ENCODE peak calls at places on chromosome 20, in nine cellular contexts. C, F, N, E, X, K, D, M and T are unnamed samples.

GRCh38 chr20:62064788-62065668 is 653 bp downstream of the TAF4 start:
- DNase-seq in C (no peak), F (no peak), N (no peak), E (peak), X (no peak), K (peak), D (no peak), M (no peak), T (no peak)

GRCh38 chr20:51695574-51696303 is 72.5 kb downstream of the ATP9A start:
- DNase-seq in C (no peak), F (no peak), N (no peak), E (no peak), X (no peak), K (no peak), D (no peak), M (no peak), T (no peak)

GRCh38 chr20:34171640-34172039 is 59.6 kb upstream of the EIF2S2 start:
- DNase-seq in C (no peak), F (no peak), N (no peak), E (no peak), X (no peak), K (no peak), D (no peak), M (no peak), T (no peak)

GRCh38 chr20:9392892-9393857 is 121.2 kb upstream of the LAMP5 start:
- DNase-seq in C (no peak), F (peak), N (peak), E (peak), X (peak), K (peak), D (peak), M (no peak), T (peak)

GRCh38 chr20:8309638-8310037 is 177.6 kb downstream of the PLCB1 start:
- DNase-seq in C (no peak), F (no peak), N (no peak), E (no peak), X (peak), K (no peak), D (no peak), M (no peak), T (no peak)

GRCh38 chr20:11001767-11002540 is 328.2 kb upstream of the JAG1 start:
- DNase-seq in C (peak), F (no peak), N (no peak), E (no peak), X (no peak), K (no peak), D (no peak), M (no peak), T (peak)

GRCh38 chr20:56433880-56434255 is 21.8 kb downstream of the CASS4 start:
- DNase-seq in C (no peak), F (no peak), N (no peak), E (no peak), X (no peak), K (no peak), D (no peak), M (no peak), T (no peak)

GRCh38 chr20:34045930-34046329 is 52.2 kb downstream of the RALY start:
- DNase-seq in C (no peak), F (no peak), N (no peak), E (no peak), X (peak), K (no peak), D (no peak), M (no peak), T (no peak)

GRCh38 chr20:13261460-13262301 is 40.6 kb downstream of the ISM1 start:
- DNase-seq in C (no peak), F (peak), N (peak), E (peak), X (peak), K (peak), D (peak), M (peak), T (peak)

GRCh38 chr20:19881080-19881840 is 123.2 kb downstream of the RIN2 start:
- DNase-seq in C (no peak), F (no peak), N (no peak), E (no peak), X (no peak), K (no peak), D (no peak), M (no peak), T (no peak)

GRCh38 chr20:25280051-25280573 is 32.2 kb downstream of the PYGB start:
- DNase-seq in C (no peak), F (no peak), N (no peak), E (peak), X (no peak), K (peak), D (peak), M (peak), T (no peak)

GRCh38 chr20:2946988-2947961 is 74.0 kb downstream of the PTPRA start:
- DNase-seq in C (no peak), F (no peak), N (peak), E (no peak), X (no peak), K (no peak), D (no peak), M (peak), T (peak)

GRCh38 chr20:17431621-17432364 is 99.4 kb downstream of the BFSP1 start:
- DNase-seq in C (no peak), F (peak), N (peak), E (peak), X (peak), K (peak), D (peak), M (peak), T (peak)

GRCh38 chr20:58245931-58246330 is 17.5 kb upstream of the ANKRD60 start:
- DNase-seq in C (no peak), F (no peak), N (no peak), E (no peak), X (no peak), K (no peak), D (no peak), M (no peak), T (no peak)

GRCh38 chr20:2603816-2604505 is 48.5 kb upstream of the NOP56 start:
- DNase-seq in C (no peak), F (no peak), N (no peak), E (no peak), X (no peak), K (no peak), D (no peak), M (no peak), T (no peak)

GRCh38 chr20:57335392-57335791 is 5.8 kb downstream of the SPO11 start:
- DNase-seq in C (no peak), F (no peak), N (no peak), E (peak), X (no peak), K (no peak), D (no peak), M (no peak), T (no peak)

GRCh38 chr20:14915356-14915755 is 577.9 kb upstream of the FLRT3 start:
- DNase-seq in C (no peak), F (no peak), N (no peak), E (no peak), X (no peak), K (no peak), D (no peak), M (no peak), T (no peak)

GRCh38 chr20:24633026-24633425 is 163.6 kb downstream of the SYNDIG1 start:
- DNase-seq in C (no peak), F (no peak), N (no peak), E (no peak), X (no peak), K (no peak), D (no peak), M (no peak), T (no peak)

GRCh38 chr20:58239216-58239615 is 10.8 kb upstream of the ANKRD60 start:
- DNase-seq in C (no peak), F (no peak), N (no peak), E (no peak), X (no peak), K (no peak), D (no peak), M (no peak), T (no peak)

GRCh38 chr20:8423482-8423881 is 291.4 kb downstream of the PLCB1 start:
- DNase-seq in C (no peak), F (no peak), N (no peak), E (no peak), X (no peak), K (no peak), D (no peak), M (no peak), T (no peak)

GRCh38 chr20:25470045-25470444 is 62.6 kb downstream of the GINS1 start:
- DNase-seq in C (no peak), F (peak), N (no peak), E (peak), X (peak), K (peak), D (no peak), M (no peak), T (peak)

GRCh38 chr20:54172532-54172855 is 1.3 kb downstream of the CYP24A1 start:
- DNase-seq in C (no peak), F (no peak), N (no peak), E (no peak), X (no peak), K (no peak), D (no peak), M (no peak), T (no peak)

GRCh38 chr20:50313223-50313820 is 122.7 kb downstream of the CEBPB start:
- DNase-seq in C (no peak), F (no peak), N (no peak), E (no peak), X (no peak), K (no peak), D (no peak), M (no peak), T (no peak)

GRCh38 chr20:61052796-61053442 is 199.1 kb upstream of the CDH4 start:
- DNase-seq in C (no peak), F (no peak), N (no peak), E (no peak), X (no peak), K (no peak), D (no peak), M (no peak), T (no peak)

GRCh38 chr20:44990425-44990824 is 24.1 kb downstream of the STK4 start:
- DNase-seq in C (no peak), F (no peak), N (no peak), E (no peak), X (no peak), K (no peak), D (no peak), M (no peak), T (peak)
- H3K4me3 ChIP-seq in C (no peak), F (no peak), N (peak), E (no peak), X (no peak), K (no peak), D (no peak), M (no peak), T (no peak)

GRCh38 chr20:63815613-63815862 is 15.5 kb downstream of the ZBTB46 start:
- DNase-seq in C (no peak), F (no peak), N (no peak), E (no peak), X (no peak), K (no peak), D (no peak), M (no peak), T (no peak)

GRCh38 chr20:63815869-63816268 is 15.2 kb downstream of the ZBTB46 start:
- DNase-seq in C (no peak), F (no peak), N (no peak), E (no peak), X (no peak), K (no peak), D (no peak), M (no peak), T (no peak)

GRCh38 chr20:63822276-63822696 is 8.8 kb downstream of the ZBTB46 start:
- DNase-seq in C (no peak), F (no peak), N (no peak), E (no peak), X (no peak), K (no peak), D (no peak), M (no peak), T (peak)

GRCh38 chr20:63821824-63822223 is 9.2 kb downstream of the ZBTB46 start:
- DNase-seq in C (no peak), F (no peak), N (no peak), E (no peak), X (no peak), K (no peak), D (no peak), M (no peak), T (no peak)

GRCh38 chr20:63819224-63819917 is 11.7 kb downstream of the ZBTB46 start:
- DNase-seq in C (no peak), F (no peak), N (peak), E (no peak), X (peak), K (no peak), D (no peak), M (no peak), T (peak)
- TF ChIP-seq CTCF in C (no peak), F (no peak), N (peak), E (peak), X (peak), K (no peak), D (peak), M (peak), T (peak)

GRCh38 chr20:4808872-4809271 is 87.2 kb downstream of the PRND start:
- DNase-seq in C (no peak), F (no peak), N (no peak), E (no peak), X (no peak), K (no peak), D (no peak), M (no peak), T (peak)

GRCh38 chr20:4802023-4802422 is 80.3 kb downstream of the PRND start:
- DNase-seq in C (no peak), F (no peak), N (no peak), E (no peak), X (no peak), K (no peak), D (no peak), M (no peak), T (no peak)

GRCh38 chr20:4809707-4810106 is 88.0 kb downstream of the PRND start:
- DNase-seq in C (no peak), F (peak), N (no peak), E (peak), X (no peak), K (no peak), D (no peak), M (no peak), T (no peak)

GRCh38 chr20:4802522-4802921 is 80.8 kb downstream of the PRND start:
- DNase-seq in C (no peak), F (no peak), N (no peak), E (no peak), X (no peak), K (no peak), D (no peak), M (no peak), T (peak)

DNA sequence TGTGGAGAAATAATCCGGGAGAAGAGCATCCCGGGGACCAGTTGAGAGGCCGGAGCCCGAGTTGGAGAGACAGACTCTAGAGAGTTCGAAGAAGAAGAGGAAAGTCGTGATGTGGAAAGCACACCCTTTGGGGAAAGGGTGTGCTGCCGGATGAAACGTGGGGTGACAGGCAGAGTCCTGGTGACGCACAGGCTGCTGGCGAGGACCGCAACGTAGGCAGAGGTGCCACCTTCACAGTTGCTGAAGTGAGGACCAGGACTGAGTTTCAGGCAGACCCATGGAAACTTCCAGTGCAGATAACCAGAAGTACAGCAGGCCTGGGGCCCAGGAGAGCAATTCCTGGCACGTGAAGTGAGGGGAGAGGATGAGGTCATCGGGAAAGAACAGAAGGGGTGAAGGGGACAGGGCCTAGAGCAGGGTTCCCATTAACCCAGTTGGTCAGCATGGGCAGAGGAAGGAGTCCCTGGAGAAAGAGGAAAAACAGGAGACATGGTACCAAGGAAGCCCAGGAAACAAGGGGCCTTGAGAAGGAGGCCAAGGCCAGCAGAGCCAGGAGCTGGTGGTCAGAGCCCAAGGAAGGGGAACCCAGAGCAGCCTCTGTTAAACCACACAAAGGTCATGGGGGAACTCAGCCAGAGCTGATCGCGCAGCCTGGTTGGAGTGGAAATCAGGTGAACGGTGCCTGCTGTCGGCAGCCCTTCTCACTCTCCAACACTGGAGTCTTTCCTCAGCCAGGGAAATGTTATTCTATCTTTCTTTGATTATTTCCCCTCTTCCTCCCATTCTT is 84.1 kb downstream of the PRND start:
- DNase-seq in C (no peak), F (no peak), N (no peak), E (no peak), X (no peak), K (no peak), D (no peak), M (no peak), T (no peak)
- H3K27ac ChIP-seq in C (no peak), F (no peak), N (peak), E (no peak), X (no peak), K (no peak), D (no peak), M (no peak), T (peak)

GRCh38 chr20:55269913-55270312 is 735.4 kb downstream of the CBLN4 start:
- DNase-seq in C (no peak), F (no peak), N (no peak), E (no peak), X (no peak), K (no peak), D (no peak), M (no peak), T (no peak)

GRCh38 chr20:55266361-55266760 is 739.0 kb downstream of the CBLN4 start:
- DNase-seq in C (no peak), F (no peak), N (no peak), E (no peak), X (no peak), K (no peak), D (no peak), M (no peak), T (no peak)

GRCh38 chr20:55273149-55273548 is 732.2 kb downstream of the CBLN4 start:
- DNase-seq in C (no peak), F (no peak), N (no peak), E (no peak), X (no peak), K (no peak), D (peak), M (no peak), T (no peak)

DNA sequence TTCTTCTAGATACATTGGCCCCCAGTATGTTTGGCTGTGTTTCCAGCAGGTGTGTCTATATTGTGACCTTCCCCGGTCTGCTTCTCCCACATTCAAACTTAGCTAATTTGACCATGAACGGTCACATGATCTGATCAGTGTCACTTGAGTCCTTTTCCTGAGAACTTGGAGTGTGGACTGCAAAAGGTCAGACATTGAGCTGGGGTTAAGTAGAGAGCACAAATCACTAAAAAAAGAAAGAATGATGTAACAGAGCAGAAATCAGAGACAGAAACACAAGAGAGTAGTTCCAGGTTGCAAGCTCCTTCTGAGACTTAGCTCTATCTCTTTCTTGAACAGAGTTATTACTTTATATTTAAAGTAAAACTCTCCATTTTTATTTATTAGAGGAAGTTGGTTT is 733.9 kb downstream of the CBLN4 start:
- DNase-seq in C (no peak), F (no peak), N (no peak), E (no peak), X (no peak), K (no peak), D (peak), M (no peak), T (no peak)
- H3K4me3 ChIP-seq in C (no peak), F (no peak), N (no peak), E (no peak), X (no peak), K (no peak), D (no peak), M (no peak), T (no peak)

GRCh38 chr20:48350291-48350988 is 477.4 kb downstream of the PREX1 start:
- DNase-seq in C (no peak), F (no peak), N (no peak), E (no peak), X (peak), K (no peak), D (no peak), M (no peak), T (peak)
- TF ChIP-seq CTCF in C (no peak), F (peak), N (no peak), E (peak), X (peak), K (no peak), D (peak), M (no peak), T (no peak)

GRCh38 chr20:18669241-18670019 is 81.6 kb downstream of the DTD1 start:
- DNase-seq in C (no peak), F (no peak), N (no peak), E (no peak), X (peak), K (no peak), D (no peak), M (no peak), T (no peak)
- H3K27ac ChIP-seq in C (no peak), F (no peak), N (no peak), E (no peak), X (no peak), K (no peak), D (no peak), M (no peak), T (no peak)

GRCh38 chr20:47354388-47354709 is 2.1 kb downstream of the ZMYND8 start:
- DNase-seq in C (no peak), F (no peak), N (no peak), E (no peak), X (no peak), K (no peak), D (no peak), M (no peak), T (no peak)
- H3K4me3 ChIP-seq in C (no peak), F (peak), N (no peak), E (peak), X (peak), K (no peak), D (no peak), M (no peak), T (peak)

GRCh38 chr20:32893263-32893877 is 34.6 kb downstream of the EFCAB8 start:
- DNase-seq in C (no peak), F (no peak), N (no peak), E (no peak), X (no peak), K (no peak), D (no peak), M (no peak), T (no peak)

GRCh38 chr20:32891491-32891890 is 32.8 kb downstream of the EFCAB8 start:
- DNase-seq in C (no peak), F (no peak), N (no peak), E (no peak), X (no peak), K (no peak), D (no peak), M (no peak), T (no peak)

GRCh38 chr20:32894711-32895355 is 36.1 kb downstream of the EFCAB8 start:
- DNase-seq in C (no peak), F (no peak), N (no peak), E (no peak), X (no peak), K (no peak), D (no peak), M (no peak), T (peak)

GRCh38 chr20:32891926-32892660 is 33.4 kb downstream of the EFCAB8 start:
- DNase-seq in C (no peak), F (no peak), N (no peak), E (no peak), X (no peak), K (no peak), D (no peak), M (no peak), T (no peak)

DNA sequence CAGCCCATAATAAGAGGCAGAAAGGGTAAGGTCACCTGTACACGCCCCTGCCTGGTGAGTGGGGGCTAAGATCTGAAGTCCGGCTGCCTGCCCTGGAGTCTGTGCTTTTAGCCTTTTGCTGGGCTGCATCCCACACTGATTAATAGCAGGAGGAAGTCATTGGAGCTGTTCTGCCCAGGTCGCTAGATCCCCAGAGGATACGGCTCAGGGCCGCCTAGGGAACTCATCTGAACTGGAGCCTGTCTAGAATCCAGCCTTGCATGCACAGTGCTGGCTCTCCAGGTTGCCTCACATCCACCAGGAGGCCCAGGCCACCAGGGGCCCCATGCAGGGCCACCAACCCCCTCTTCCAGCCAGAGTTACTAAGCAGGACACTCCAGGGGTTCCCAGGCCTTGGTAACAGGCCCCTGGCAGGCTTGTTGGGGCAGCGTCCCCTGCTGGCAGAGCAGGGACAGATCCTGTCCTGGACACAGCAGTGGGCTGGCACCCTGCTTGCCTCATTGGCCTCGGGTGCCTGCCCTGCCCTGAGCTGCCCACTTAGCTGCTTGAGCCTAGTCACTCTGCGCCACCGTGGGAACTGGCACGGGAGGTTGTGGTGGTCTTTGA is 35.3 kb downstream of the EFCAB8 start:
- DNase-seq in C (no peak), F (no peak), N (no peak), E (peak), X (peak), K (peak), D (no peak), M (no peak), T (peak)
- TF ChIP-seq CTCF in C (no peak), F (peak), N (no peak), E (peak), X (peak), K (peak), D (peak), M (peak), T (peak)